ENCODE peak calls at places on chromosomes 3 and 15, in four cellular contexts. One of them, this sample, is unnamed.
A peak's percentile ranks its signal among the peaks of the same experiment; 100 is the strongest.

GRCh38 chr15:40093224-40093842 is 15.3 kb downstream of the BMF start:
- DNase-seq in ovary: no peak
- DNase-seq in HL-60: no peak
- DNase-seq in colonic mucosa: peak; percentile 57
- DNase-seq in this sample: no peak

GRCh38 chr15:38721549-38721948 is 156.9 kb upstream of the RASGRP1 start:
- DNase-seq in HL-60: no peak
- DNase-seq in colonic mucosa: no peak
- DNase-seq in ovary: no peak
- DNase-seq in this sample: no peak

GRCh38 chr3:31635586-31635985 is 102.9 kb downstream of the STT3B start:
- DNase-seq in ovary: no peak
- DNase-seq in HL-60: no peak
- DNase-seq in colonic mucosa: no peak
- DNase-seq in this sample: no peak

GRCh38 chr3:9897408-9898372 is 5.0 kb upstream of the IL17RE start:
- DNase-seq in colonic mucosa: peak; percentile 77
- DNase-seq in ovary: no peak
- DNase-seq in HL-60: no peak
- DNase-seq in this sample: no peak

GRCh38 chr3:127423856-127424765 is 136.3 kb upstream of the PRR20G start:
- DNase-seq in colonic mucosa: peak; percentile 11
- DNase-seq in HL-60: no peak
- DNase-seq in ovary: no peak
- DNase-seq in this sample: no peak

GRCh38 chr3:160879859-160880258 is 123.8 kb downstream of the PPM1L start:
- DNase-seq in colonic mucosa: no peak
- DNase-seq in HL-60: no peak
- DNase-seq in ovary: no peak
- DNase-seq in this sample: no peak

GRCh38 chr15:63915209-63915887 is 81.6 kb upstream of the HERC1 start:
- DNase-seq in colonic mucosa: no peak
- DNase-seq in HL-60: no peak
- DNase-seq in ovary: no peak
- DNase-seq in this sample: no peak

GRCh38 chr15:79140846-79141570 is 50.4 kb upstream of the RASGRF1 start:
- DNase-seq in ovary: no peak
- DNase-seq in HL-60: no peak
- DNase-seq in colonic mucosa: no peak
- DNase-seq in this sample: no peak

GRCh38 chr3:58874248-58874741 is 175.5 kb downstream of the CFAP20DC start:
- DNase-seq in HL-60: no peak
- DNase-seq in colonic mucosa: no peak
- DNase-seq in ovary: no peak
- DNase-seq in this sample: no peak

GRCh38 chr3:159839561-159840379 is 148.9 kb upstream of the IL12A start:
- DNase-seq in HL-60: no peak
- DNase-seq in colonic mucosa: no peak
- DNase-seq in ovary: no peak
- DNase-seq in this sample: peak; percentile 39
- H3K4me3 ChIP-seq in HL-60: no peak within 1 kb of the TSS
- H3K4me3 ChIP-seq in colonic mucosa: no peak within 1 kb of the TSS
- H3K4me3 ChIP-seq in ovary: peak within 1 kb of the TSS; percentile 12
- H3K4me3 ChIP-seq in this sample: peak within 1 kb of the TSS; percentile 66

GRCh38 chr3:10941972-10942371 is 50.6 kb upstream of the SLC6A1 start:
- DNase-seq in HL-60: peak; percentile 8
- DNase-seq in ovary: no peak
- DNase-seq in colonic mucosa: no peak
- DNase-seq in this sample: no peak
- TF ChIP-seq CTCF in HL-60: peak; percentile 63
- TF ChIP-seq CTCF in ovary: no peak
- TF ChIP-seq CTCF in colonic mucosa: peak; percentile 49
- TF ChIP-seq CTCF in this sample: peak; percentile 57

GRCh38 chr3:71053495-71053894 is 530.0 kb downstream of the FOXP1 start:
- DNase-seq in ovary: no peak
- DNase-seq in colonic mucosa: no peak
- DNase-seq in HL-60: no peak
- DNase-seq in this sample: no peak

GRCh38 chr3:71057526-71057894 is 526.0 kb downstream of the FOXP1 start:
- DNase-seq in HL-60: no peak
- DNase-seq in colonic mucosa: peak; percentile 78
- DNase-seq in ovary: no peak
- DNase-seq in this sample: no peak

GRCh38 chr3:71054312-71054711 is 529.2 kb downstream of the FOXP1 start:
- DNase-seq in HL-60: no peak
- DNase-seq in colonic mucosa: no peak
- DNase-seq in ovary: no peak
- DNase-seq in this sample: no peak

GRCh38 chr3:71056327-71056726 is 527.2 kb downstream of the FOXP1 start:
- DNase-seq in HL-60: no peak
- DNase-seq in colonic mucosa: no peak
- DNase-seq in ovary: no peak
- DNase-seq in this sample: no peak

DNA sequence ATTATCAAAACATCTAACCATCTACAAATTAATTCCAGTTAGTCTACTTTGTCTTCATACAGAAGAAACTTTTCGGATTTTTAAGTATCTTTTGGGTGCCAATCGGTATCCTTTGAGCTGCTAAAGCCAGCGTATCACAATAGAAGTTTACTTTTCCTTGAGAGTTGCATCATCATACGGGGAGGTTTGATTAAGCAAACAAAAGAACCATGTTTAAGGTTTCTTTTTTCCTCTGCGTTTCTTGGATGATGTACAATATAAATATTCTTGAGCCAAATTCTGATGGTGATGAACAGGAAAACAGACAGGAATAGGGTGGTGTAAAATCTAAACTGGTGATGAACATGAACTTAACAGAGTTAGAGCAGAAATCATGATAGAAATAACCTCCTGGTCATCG is 527.9 kb downstream of the FOXP1 start:
- DNase-seq in colonic mucosa: no peak
- DNase-seq in HL-60: no peak
- DNase-seq in ovary: no peak
- DNase-seq in this sample: no peak
- H3K4me3 ChIP-seq in colonic mucosa: no peak overlapping the region
- H3K4me3 ChIP-seq in HL-60: no peak overlapping the region
- H3K4me3 ChIP-seq in ovary: no peak overlapping the region
- H3K4me3 ChIP-seq in this sample: peak overlapping the region; percentile 33

GRCh38 chr3:151426337-151426648 is 34.6 kb downstream of the IGSF10 start:
- DNase-seq in HL-60: peak; percentile 29
- DNase-seq in colonic mucosa: no peak
- DNase-seq in ovary: no peak
- DNase-seq in this sample: no peak
- TF ChIP-seq CTCF in HL-60: no peak
- TF ChIP-seq CTCF in colonic mucosa: no peak
- TF ChIP-seq CTCF in ovary: no peak
- TF ChIP-seq CTCF in this sample: no peak

GRCh38 chr3:6860911-6861330 is at the start of gene GRM7:
- DNase-seq in colonic mucosa: no peak
- DNase-seq in ovary: peak; percentile 34
- DNase-seq in HL-60: no peak
- DNase-seq in this sample: no peak
- H3K4me3 ChIP-seq in colonic mucosa: peak within 1 kb of the TSS; percentile 19
- H3K4me3 ChIP-seq in ovary: peak within 1 kb of the TSS; percentile 37
- H3K4me3 ChIP-seq in HL-60: no peak within 1 kb of the TSS
- H3K4me3 ChIP-seq in this sample: peak within 1 kb of the TSS; percentile 49

DNA sequence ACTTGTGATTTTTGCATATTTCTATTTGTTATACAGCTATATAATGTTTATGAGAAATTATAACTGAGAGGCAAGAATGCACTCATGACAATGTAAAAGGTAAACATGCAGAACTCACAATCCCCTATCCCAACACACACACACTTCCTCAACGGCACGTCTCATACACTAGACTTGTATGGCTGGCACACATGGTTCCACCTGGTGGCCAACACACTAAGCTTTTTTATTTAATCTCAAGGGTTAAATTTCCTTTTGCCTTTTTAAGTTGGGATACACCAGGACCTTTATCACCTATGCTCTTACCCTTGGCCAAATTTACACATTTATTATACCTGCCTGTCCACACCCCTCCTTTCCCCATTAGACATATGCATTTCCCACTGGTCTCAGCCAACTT is 88.6 kb upstream of the PSMD6 start:
- DNase-seq in ovary: no peak
- DNase-seq in HL-60: no peak
- DNase-seq in colonic mucosa: no peak
- DNase-seq in this sample: no peak
- TF ChIP-seq CTCF in ovary: no peak
- TF ChIP-seq CTCF in HL-60: no peak
- TF ChIP-seq CTCF in colonic mucosa: no peak
- TF ChIP-seq CTCF in this sample: no peak

DNA sequence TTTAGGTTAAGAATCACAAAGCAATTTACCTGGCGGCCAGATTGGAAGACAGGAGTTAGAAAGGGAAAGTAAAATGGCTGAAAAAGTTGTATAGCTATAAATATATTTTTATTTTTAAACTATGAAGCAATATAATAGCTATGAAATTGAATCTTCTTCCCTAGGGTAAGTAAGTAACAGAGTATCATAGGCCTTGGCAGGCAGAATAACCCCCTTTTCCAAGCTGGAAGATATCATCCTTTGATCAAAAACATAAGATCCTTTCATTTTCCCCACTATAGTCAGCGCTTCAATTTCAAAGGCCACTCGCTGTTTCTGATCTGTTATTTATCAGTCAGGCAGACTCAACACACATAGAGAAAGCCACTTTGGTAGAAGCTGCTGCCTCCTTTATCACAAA is 74.1 kb upstream of the UBE2E2 start:
- DNase-seq in ovary: no peak
- DNase-seq in HL-60: no peak
- DNase-seq in colonic mucosa: no peak
- DNase-seq in this sample: no peak
- H3K4me3 ChIP-seq in ovary: peak overlapping the region; percentile 25
- H3K4me3 ChIP-seq in HL-60: no peak overlapping the region
- H3K4me3 ChIP-seq in colonic mucosa: no peak overlapping the region
- H3K4me3 ChIP-seq in this sample: no peak overlapping the region

GRCh38 chr15:36777941-36778340 is 198.5 kb downstream of the CDIN1 start:
- DNase-seq in ovary: no peak
- DNase-seq in HL-60: no peak
- DNase-seq in colonic mucosa: no peak
- DNase-seq in this sample: no peak
- TF ChIP-seq CTCF in ovary: no peak
- TF ChIP-seq CTCF in HL-60: no peak
- TF ChIP-seq CTCF in colonic mucosa: no peak
- TF ChIP-seq CTCF in this sample: no peak

DNA sequence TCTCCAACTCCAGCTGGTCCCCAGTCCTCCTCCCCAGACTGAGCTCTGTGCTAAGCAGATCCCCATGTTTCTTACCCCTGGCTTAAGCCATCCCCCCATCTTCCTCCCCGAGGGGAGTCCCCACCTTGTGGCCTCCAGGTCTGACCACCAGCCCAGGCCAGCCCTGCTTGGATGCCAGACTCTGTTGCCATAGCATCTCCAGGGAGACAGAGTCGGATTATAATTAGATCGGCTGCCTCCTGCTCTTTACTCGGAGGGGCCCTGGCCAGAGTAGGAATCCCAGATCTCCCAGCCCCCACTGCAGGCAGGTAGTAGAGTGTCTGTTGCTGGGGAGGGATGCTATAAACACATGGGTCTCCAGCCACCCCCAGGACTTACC is 2.4 kb downstream of the KLHDC8B start:
- DNase-seq in HL-60: no peak
- DNase-seq in ovary: no peak
- DNase-seq in colonic mucosa: no peak
- DNase-seq in this sample: peak; percentile 45
- H3K4me3 ChIP-seq in HL-60: no peak overlapping the region
- H3K4me3 ChIP-seq in ovary: peak overlapping the region; percentile 19
- H3K4me3 ChIP-seq in colonic mucosa: no peak overlapping the region
- H3K4me3 ChIP-seq in this sample: peak overlapping the region; percentile 84

GRCh38 chr3:71305246-71306206 is 278.0 kb downstream of the FOXP1 start:
- DNase-seq in HL-60: no peak
- DNase-seq in colonic mucosa: peak; percentile 36
- DNase-seq in ovary: peak; percentile 39
- DNase-seq in this sample: peak; percentile 18

GRCh38 chr3:71302604-71303003 is 280.9 kb downstream of the FOXP1 start:
- DNase-seq in HL-60: no peak
- DNase-seq in ovary: no peak
- DNase-seq in colonic mucosa: no peak
- DNase-seq in this sample: no peak

GRCh38 chr3:71303627-71304260 is 279.8 kb downstream of the FOXP1 start:
- DNase-seq in ovary: peak; percentile 35
- DNase-seq in colonic mucosa: no peak
- DNase-seq in HL-60: no peak
- DNase-seq in this sample: no peak

GRCh38 chr3:71304261-71304646 is 279.3 kb downstream of the FOXP1 start:
- DNase-seq in HL-60: no peak
- DNase-seq in colonic mucosa: no peak
- DNase-seq in ovary: no peak
- DNase-seq in this sample: no peak

GRCh38 chr3:71304684-71305083 is 278.8 kb downstream of the FOXP1 start:
- DNase-seq in HL-60: no peak
- DNase-seq in colonic mucosa: no peak
- DNase-seq in ovary: peak; percentile 49
- DNase-seq in this sample: no peak
- TF ChIP-seq CTCF in HL-60: no peak
- TF ChIP-seq CTCF in colonic mucosa: peak; percentile 38
- TF ChIP-seq CTCF in ovary: no peak
- TF ChIP-seq CTCF in this sample: peak; percentile 61

This sample was measured in left ventricle myocardium inferior.